ENCODE peak calls at places on chromosomes 7 and 10, in six cellular contexts. J is NCI-H2171 treated with DMSO at 0.1 percent for 48 hours; G is IMR-90; F is HEK293T; A is stimulated activated CD4-positive, alpha-beta T cell treated with anti-CD3 and anti-CD28 coated beads, Interleukin-15, amount 100 ng/mL, for 1 hour; Y is NCI-H82. O is an unnamed sample.

GRCh38 chr10:17835688-17836087 is 26.5 kb downstream of the MRC1 start:
- DNase-seq in J (no peak), G (peak; percentile 91), F (no peak), A (no peak), Y (no peak), O (no peak)

GRCh38 chr10:126585249-126585986 is 85.1 kb downstream of the C10orf90 start:
- DNase-seq in J (no peak), G (no peak), F (no peak), A (no peak), Y (no peak), O (no peak)

GRCh38 chr7:155203882-155204691 is 93.6 kb upstream of the INSIG1 start:
- DNase-seq in J (no peak), G (no peak), F (no peak), A (no peak), Y (no peak), O (no peak)

GRCh38 chr7:80210400-80210799 is 75.8 kb downstream of the GNAI1 start:
- DNase-seq in J (no peak), G (peak; percentile 33), F (no peak), A (no peak), Y (no peak), O (no peak)

GRCh38 chr10:124550305-124551034 is 88.8 kb downstream of the LHPP start:
- DNase-seq in J (no peak), G (no peak), F (no peak), A (no peak), Y (no peak), O (no peak)

GRCh38 chr10:21518629-21519321 is 6.7 kb downstream of the SKIDA1 start:
- DNase-seq in J (no peak), G (peak; percentile 56), F (no peak), A (no peak), Y (peak; percentile 57), O (no peak)

GRCh38 chr7:100975391-100975821 is 6.0 kb downstream of the MUC12 start:
- DNase-seq in J (peak; percentile 14), G (no peak), F (no peak), A (no peak), Y (no peak), O (no peak)

GRCh38 chr10:86958831-86959736 is 685 bp downstream of the SNCG start:
- DNase-seq in J (no peak), G (peak; percentile 78), F (no peak), A (no peak), Y (peak; percentile 24), O (no peak)

GRCh38 chr7:101172005-101172853 is 6.9 kb upstream of the VGF start:
- DNase-seq in J (peak; percentile 85), G (no peak), F (no peak), A (no peak), Y (no peak), O (no peak)

GRCh38 chr7:2800923-2801682 is 43.0 kb downstream of the GNA12 start:
- DNase-seq in J (no peak), G (peak; percentile 73), F (no peak), A (no peak), Y (no peak), O (no peak)

GRCh38 chr10:2948127-2948854 is 119.1 kb upstream of the PFKP start:
- DNase-seq in J (no peak), G (no peak), F (no peak), A (no peak), Y (no peak), O (no peak)

GRCh38 chr7:137084607-137085380 is 216.3 kb downstream of the CHRM2 start:
- DNase-seq in J (no peak), G (peak; percentile 54), F (no peak), A (no peak), Y (no peak), O (no peak)

GRCh38 chr10:50033481-50033880 is 34.3 kb upstream of the WASHC2A start:
- DNase-seq in J (no peak), G (peak; percentile 74), F (no peak), A (no peak), Y (no peak), O (no peak)

GRCh38 chr10:77925795-77926565 is 575 bp downstream of the DLG5 start:
- DNase-seq in J (peak; percentile 17), G (no peak), F (peak; percentile 50), A (no peak), Y (peak; percentile 53), O (peak; percentile 69)

GRCh38 chr10:13685885-13686284 is 99.1 kb downstream of the PRPF18 start:
- DNase-seq in J (no peak), G (no peak), F (no peak), A (no peak), Y (no peak), O (no peak)

GRCh38 chr7:51246258-51247245 is 70.1 kb downstream of the COBL start:
- DNase-seq in J (no peak), G (no peak), F (no peak), A (no peak), Y (peak; percentile 20), O (no peak)

GRCh38 chr7:42081672-42082071 is 155.3 kb downstream of the GLI3 start:
- DNase-seq in J (no peak), G (no peak), F (no peak), A (no peak), Y (no peak), O (no peak)